ENCODE peak calls at places on chromosomes 12 and 14, in four cellular contexts. K is A549, Y is IMR-90, A is H7. R is an unnamed sample.

GRCh38 chr12:107515446-107515958 is 170.1 kb upstream of the PWP1 start:
- DNase-seq in A (peak), K (peak), Y (peak), R (no peak)

GRCh38 chr14:54818201-54819133 is 84.2 kb downstream of the GCH1 start:
- DNase-seq in Y (peak), K (no peak), A (no peak), R (no peak)

GRCh38 chr14:58367296-58367695 is 28.4 kb upstream of the TOMM20L start:
- DNase-seq in A (no peak), Y (no peak), K (no peak), R (no peak)

GRCh38 chr14:104081951-104082464 is 3.5 kb upstream of the ASPG start:
- DNase-seq in A (peak), K (no peak), Y (no peak), R (no peak)

GRCh38 chr14:67464377-67464776 is 24.1 kb downstream of the TMEM229B start:
- DNase-seq in A (no peak), Y (no peak), K (no peak), R (no peak)

GRCh38 chr14:24332094-24332983 is 2.5 kb downstream of the ADCY4 start:
- DNase-seq in K (peak), Y (peak), A (peak), R (peak)

GRCh38 chr14:100677152-100677924 is 49.4 kb upstream of the DLK1 start:
- DNase-seq in Y (no peak), K (no peak), A (peak), R (no peak)

GRCh38 chr12:113007166-113007565 is 28.8 kb downstream of the OAS2 start:
- DNase-seq in A (no peak), Y (peak), K (no peak), R (no peak)

GRCh38 chr12:51322452-51322851 is 1.5 kb downstream of the BIN2 start:
- DNase-seq in Y (no peak), A (no peak), K (no peak), R (peak)

GRCh38 chr12:70243510-70244331 is 488 bp downstream of the CNOT2 start:
- DNase-seq in K (peak), A (peak), Y (peak), R (peak)

GRCh38 chr14:104423715-104424405 is 155.7 kb upstream of the C14orf180 start:
- DNase-seq in K (no peak), A (peak), Y (no peak), R (no peak)

GRCh38 chr12:89326260-89327040 is 25.9 kb downstream of the DUSP6 start:
- DNase-seq in K (no peak), A (no peak), Y (no peak), R (no peak)

GRCh38 chr12:130849561-130850417 is 10.7 kb upstream of the STX2 start:
- DNase-seq in A (no peak), K (no peak), Y (no peak), R (no peak)

GRCh38 chr12:72366255-72366654 is 94.1 kb downstream of the TRHDE start:
- DNase-seq in Y (no peak), K (no peak), A (no peak), R (no peak)

GRCh38 chr12:116690016-116690709 is 47.7 kb downstream of the SPRING1 start:
- DNase-seq in Y (no peak), K (no peak), A (no peak), R (no peak)

GRCh38 chr12:8078400-8078799 is 3.7 kb upstream of the NECAP1 start:
- DNase-seq in A (peak), Y (peak), K (no peak), R (no peak)

GRCh38 chr12:49503674-49504180 is 35.1 kb upstream of the KCNH3 start:
- DNase-seq in Y (peak), K (peak), A (no peak), R (no peak)

GRCh38 chr12:113164014-113164413 is 14.5 kb downstream of the CFAP73 start:
- DNase-seq in Y (no peak), K (no peak), A (no peak), R (no peak)

GRCh38 chr12:76312314-76312713 is 35.9 kb downstream of the BBS10 start:
- DNase-seq in K (no peak), A (peak), Y (no peak), R (no peak)

GRCh38 chr12:52584156-52584682 is 10.6 kb upstream of the KRT74 start:
- DNase-seq in A (no peak), K (no peak), Y (no peak), R (no peak)

GRCh38 chr12:126668961-126669360 is 1598.0 kb upstream of the TMEM132C start:
- DNase-seq in K (no peak), Y (no peak), A (no peak), R (no peak)

GRCh38 chr12:93109794-93110203 is 180.7 kb upstream of the EEA1 start:
- DNase-seq in Y (no peak), A (no peak), K (no peak), R (no peak)

GRCh38 chr14:75205586-75205985 is 29.2 kb upstream of the TMED10 start:
- DNase-seq in A (no peak), K (no peak), Y (peak), R (no peak)

GRCh38 chr14:101120636-101121398 is 217.3 kb upstream of the RTL1 start:
- DNase-seq in K (no peak), Y (no peak), A (peak), R (no peak)

GRCh38 chr14:68563256-68564131 is 229.4 kb downstream of the ZFP36L1 start:
- DNase-seq in K (no peak), Y (peak), A (no peak), R (no peak)

GRCh38 chr12:22722779-22723178 is 97.8 kb downstream of the ETNK1 start:
- DNase-seq in K (no peak), A (no peak), Y (no peak), R (no peak)

DNA sequence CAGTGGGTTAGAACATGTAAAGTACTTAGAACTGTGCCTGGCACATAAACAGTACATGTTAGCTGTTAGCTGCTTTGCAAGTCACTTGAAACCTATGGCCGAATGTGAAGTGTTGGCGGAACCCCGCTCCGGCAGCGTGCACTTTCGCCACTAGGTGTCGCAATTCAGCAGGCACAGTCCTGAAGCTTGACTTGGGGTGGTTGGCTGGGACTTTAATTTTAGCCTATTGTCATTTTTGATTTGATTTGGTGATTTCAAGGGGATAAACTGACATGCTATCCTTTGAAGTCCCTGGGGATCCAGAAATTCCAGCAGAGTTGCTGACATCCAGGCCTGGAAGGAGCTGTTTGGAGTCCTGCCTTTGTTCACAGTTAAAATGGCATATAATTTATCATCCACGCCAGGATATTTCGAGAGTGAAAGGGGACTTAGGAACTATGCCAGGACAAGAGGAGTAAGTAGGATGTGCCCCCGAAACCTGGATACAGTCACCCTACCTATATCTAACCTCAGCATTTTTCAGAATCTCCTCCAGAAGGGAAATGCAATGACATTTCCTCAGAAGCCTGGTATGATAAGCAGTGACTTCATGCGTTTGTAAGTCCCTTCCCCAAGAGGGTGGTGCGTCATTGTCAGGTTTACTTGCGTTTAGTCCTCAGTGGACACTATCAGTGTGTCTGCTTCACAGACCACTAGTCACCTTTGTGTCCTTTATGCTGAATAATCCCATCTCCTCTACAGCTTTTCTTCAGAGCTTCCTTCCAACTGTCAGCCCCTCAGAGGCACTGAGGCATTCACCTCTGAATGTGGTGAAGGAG is 3.5 kb upstream of the TSPAN9 start:
- DNase-seq in A (peak), K (peak), Y (peak), R (peak)
- H3K4me3 ChIP-seq in A (no peak), K (no peak), Y (no peak), R (no peak)

DNA sequence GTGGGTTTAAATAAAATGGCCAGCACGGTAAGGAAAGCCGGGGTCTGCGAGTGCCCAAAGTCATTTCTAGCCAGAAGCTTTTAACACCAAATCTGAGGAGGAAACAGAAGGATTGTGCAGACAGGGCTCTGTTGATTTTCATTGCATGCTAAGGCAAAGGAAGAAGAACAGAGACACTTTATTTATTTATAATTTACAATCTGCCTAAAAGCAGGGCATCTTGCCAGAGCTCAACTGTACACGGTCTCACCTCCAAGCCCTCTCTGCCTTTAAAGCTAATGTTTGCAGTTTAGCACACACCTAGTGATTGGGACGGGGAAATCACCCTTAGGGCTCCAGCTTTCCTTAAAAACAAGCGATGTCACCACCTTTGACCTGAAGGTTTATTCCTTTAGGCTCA is 4.0 kb downstream of the KCNA5 start:
- DNase-seq in A (no peak), Y (no peak), K (no peak), R (no peak)
- H3K4me3 ChIP-seq in A (no peak), Y (no peak), K (no peak), R (no peak)

GRCh38 chr14:50395448-50395847 is 1.2 kb downstream of the CDKL1 start:
- DNase-seq in K (no peak), Y (no peak), A (no peak), R (no peak)
- H3K4me3 ChIP-seq in K (peak), Y (no peak), A (no peak), R (peak)

GRCh38 chr12:122894173-122895121 is 1.5 kb downstream of the VPS37B start:
- DNase-seq in Y (no peak), A (no peak), K (no peak), R (no peak)

GRCh38 chr12:122893208-122894151 is 2.4 kb downstream of the VPS37B start:
- DNase-seq in Y (no peak), A (no peak), K (no peak), R (no peak)

GRCh38 chr12:122895290-122895689 is 634 bp downstream of the VPS37B start:
- DNase-seq in Y (no peak), K (no peak), A (no peak), R (no peak)

GRCh38 chr12:122889658-122890561 is 6.0 kb downstream of the VPS37B start:
- DNase-seq in Y (no peak), K (no peak), A (peak), R (no peak)

DNA sequence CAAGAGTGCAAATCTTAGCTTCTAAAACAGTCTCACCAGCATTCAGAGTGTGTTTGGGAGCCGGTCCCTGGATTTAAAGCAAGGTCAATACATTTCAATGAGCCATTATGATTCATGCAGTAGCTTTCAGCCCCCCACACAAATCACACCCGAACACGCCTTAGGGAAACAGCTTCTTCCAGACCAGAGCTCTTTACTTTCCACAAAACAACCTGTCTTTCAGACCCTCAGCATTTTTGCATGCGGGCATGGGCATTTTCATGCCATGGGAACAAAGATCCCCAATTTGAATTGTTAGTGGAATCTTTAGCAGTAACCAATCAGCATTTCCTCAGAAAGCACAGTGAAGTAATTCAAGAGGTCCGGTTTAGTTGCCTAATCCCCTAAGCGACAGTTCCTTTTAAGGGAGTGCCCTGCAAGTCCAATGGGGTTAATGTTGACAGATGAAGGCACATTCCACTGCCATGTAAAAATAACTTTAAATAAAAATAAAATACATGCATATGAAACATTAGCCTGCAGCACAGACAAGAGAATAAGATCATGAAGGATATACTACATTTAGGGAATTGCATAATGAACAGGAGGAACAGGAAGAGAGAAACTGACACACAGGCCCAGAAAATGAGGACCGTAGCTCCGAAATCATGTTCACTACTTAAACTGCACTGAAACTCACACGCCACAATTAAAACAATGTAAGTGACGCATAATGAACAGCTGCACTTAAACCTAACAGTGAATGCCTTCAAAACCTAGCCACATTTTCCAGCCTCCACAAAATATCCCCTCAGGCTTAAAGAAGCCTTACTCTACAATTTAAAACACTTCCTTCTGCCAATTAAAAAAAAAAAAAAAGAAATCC is 4.0 kb downstream of the VPS37B start:
- DNase-seq in K (no peak), A (peak), Y (peak), R (no peak)
- H3K4me3 ChIP-seq in K (no peak), A (no peak), Y (peak), R (no peak)

GRCh38 chr12:41061189-41061588 is 126.9 kb upstream of the PDZRN4 start:
- DNase-seq in Y (no peak), A (no peak), K (no peak), R (no peak)

GRCh38 chr12:41067941-41068645 is 120.0 kb upstream of the PDZRN4 start:
- DNase-seq in K (no peak), A (no peak), Y (no peak), R (no peak)

DNA sequence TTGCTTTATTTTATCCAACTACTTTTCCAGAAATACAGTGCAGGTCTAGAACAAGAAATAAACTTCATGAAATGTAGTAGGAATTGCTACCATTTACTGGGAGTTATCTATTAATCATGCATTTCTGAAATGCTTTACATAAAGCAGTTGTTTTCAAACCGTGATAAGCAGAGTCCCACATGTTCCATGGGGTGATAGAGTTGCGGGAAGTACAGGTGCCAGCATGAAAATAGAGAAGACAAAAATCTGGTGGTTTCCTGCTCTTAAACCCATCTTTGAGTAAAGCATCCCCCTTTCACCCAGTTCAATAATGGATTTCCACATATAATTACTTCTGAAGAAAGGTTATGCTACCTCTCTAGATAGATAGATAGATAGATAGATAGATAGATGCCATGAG is 123.7 kb upstream of the PDZRN4 start:
- DNase-seq in A (no peak), Y (no peak), K (no peak), R (no peak)
- H3K4me3 ChIP-seq in A (no peak), Y (no peak), K (no peak), R (no peak)

GRCh38 chr14:51652168-51653095 is 722 bp downstream of the FRMD6 start:
- DNase-seq in Y (no peak), K (peak), A (peak), R (no peak)
- H3K4me3 ChIP-seq in Y (peak), K (peak), A (peak), R (peak)

GRCh38 chr14:41749425-41749824 is 142.7 kb downstream of the LRFN5 start:
- DNase-seq in K (no peak), A (no peak), Y (no peak), R (no peak)
- H3K4me3 ChIP-seq in K (no peak), A (no peak), Y (no peak), R (no peak)